ENCODE peak calls at places on chromosomes 4 and X, in six cellular contexts. E, Y, V, W, B and M are unnamed samples.

GRCh38 chrX:39442332-39442731 is 641.1 kb downstream of the MID1IP1 start:
- DNase-seq in V (no peak), B (no peak), E (no peak), Y (no peak), W (no peak), M (no peak)

GRCh38 chr4:109444182-109444844 is 10.7 kb downstream of the SEC24B start:
- DNase-seq in E (no peak), V (no peak), W (no peak), Y (no peak), B (no peak), M (no peak)

GRCh38 chrX:96564595-96564994 is 120.0 kb upstream of the DIAPH2 start:
- DNase-seq in V (no peak), Y (no peak), W (no peak), B (no peak), E (no peak), M (no peak)

GRCh38 chr4:138734746-138735145 is 280.8 kb upstream of the NOCT start:
- DNase-seq in E (no peak), V (no peak), Y (peak), W (no peak), B (peak), M (peak)

GRCh38 chr4:87734936-87735335 is 64.4 kb upstream of the IBSP start:
- DNase-seq in V (no peak), Y (no peak), E (no peak), B (no peak), W (no peak), M (no peak)

GRCh38 chr4:56821394-56822263 is at the start of gene SPINK2:
- DNase-seq in B (no peak), W (peak), V (peak), Y (no peak), E (peak), M (no peak)

GRCh38 chrX:41553688-41554087 is 106.5 kb downstream of the NYX start:
- DNase-seq in Y (no peak), B (no peak), E (no peak), V (no peak), W (no peak), M (peak)

GRCh38 chrX:78838709-78839108 is 91.2 kb downstream of the LPAR4 start:
- DNase-seq in W (no peak), Y (no peak), V (no peak), B (no peak), E (no peak), M (no peak)

GRCh38 chrX:700936-701335 is 70.3 kb downstream of the SHOX start:
- DNase-seq in V (no peak), W (no peak), B (no peak), E (no peak), Y (no peak), M (no peak)

GRCh38 chr4:76377922-76378321 is 43.0 kb downstream of the CCDC158 start:
- DNase-seq in B (peak), Y (peak), W (peak), E (peak), V (peak), M (peak)

GRCh38 chr4:80071643-80072606 is 1.1 kb downstream of the ANTXR2 start:
- DNase-seq in V (peak), B (peak), E (peak), Y (no peak), W (peak), M (peak)

GRCh38 chrX:97310373-97310772 is 426.7 kb downstream of the RPA4 start:
- DNase-seq in V (no peak), B (no peak), Y (no peak), W (no peak), E (peak), M (no peak)

GRCh38 chr4:24857996-24858395 is 54.8 kb downstream of the CCDC149 start:
- DNase-seq in B (peak), Y (peak), V (no peak), E (no peak), W (no peak), M (peak)

GRCh38 chr4:85828295-85828910 is 353.5 kb downstream of the ARHGAP24 start:
- DNase-seq in W (no peak), B (no peak), V (no peak), Y (peak), E (no peak), M (peak)

GRCh38 chrX:10166731-10167149 is 10.0 kb downstream of the CLCN4 start:
- DNase-seq in W (no peak), E (no peak), B (no peak), Y (peak), V (no peak), M (no peak)

GRCh38 chrX:38249965-38250364 is 29.3 kb upstream of the SRPX start:
- DNase-seq in B (no peak), Y (peak), V (no peak), E (no peak), W (no peak), M (peak)

GRCh38 chr4:24476209-24476781 is 108.1 kb downstream of the DHX15 start:
- DNase-seq in B (peak), W (no peak), V (no peak), Y (peak), E (peak), M (no peak)

GRCh38 chr4:120694973-120695372 is 227.6 kb downstream of the PRDM5 start:
- DNase-seq in B (peak), E (peak), W (no peak), V (no peak), Y (no peak), M (peak)

GRCh38 chr4:82394896-82395295 is 21.1 kb upstream of the HNRNPD start:
- DNase-seq in E (no peak), V (no peak), W (no peak), Y (no peak), B (no peak), M (no peak)

GRCh38 chrX:37380920-37381319 is 31.8 kb downstream of the PRRG1 start:
- DNase-seq in V (no peak), W (no peak), E (peak), B (peak), Y (peak), M (peak)

GRCh38 chr4:141047228-141047884 is 85.9 kb downstream of the RNF150 start:
- DNase-seq in B (no peak), E (no peak), V (no peak), W (no peak), Y (no peak), M (peak)

GRCh38 chr4:143728171-143728570 is 27.7 kb upstream of the FREM3 start:
- DNase-seq in V (no peak), B (no peak), Y (no peak), E (no peak), W (no peak), M (peak)

GRCh38 chrX:31580227-31580626 is 508.4 kb upstream of the FTHL17 start:
- DNase-seq in W (no peak), B (no peak), Y (no peak), V (no peak), E (no peak), M (no peak)